ENCODE peak calls at places on chromosome 16, in six cellular contexts. One of them, this sample, is unnamed.

GRCh38 chr16:66898207-66898606 is 17.9 kb downstream of the PDP2 start:
- DNase-seq in HTR-8/SVneo: no peak
- DNase-seq in stimulated activated CD8-positive, alpha-beta memory T cell treated with anti-CD3 and anti-CD28 coated beads, Interleukin-2, amount 100 ng/mL, for 48 hours: no peak
- DNase-seq in adrenal gland: peak
- DNase-seq in astrocyte of the spinal cord: peak
- DNase-seq in activated CD8-positive, alpha-beta memory T cell treated with anti-CD3 and anti-CD28 coated beads for 4 hours: no peak
- DNase-seq in this sample: no peak

GRCh38 chr16:12539185-12539929 is 264.3 kb downstream of the CPPED1 start:
- DNase-seq in activated CD8-positive, alpha-beta memory T cell treated with anti-CD3 and anti-CD28 coated beads for 4 hours: no peak
- DNase-seq in stimulated activated CD8-positive, alpha-beta memory T cell treated with anti-CD3 and anti-CD28 coated beads, Interleukin-2, amount 100 ng/mL, for 48 hours: peak
- DNase-seq in HTR-8/SVneo: no peak
- DNase-seq in adrenal gland: no peak
- DNase-seq in astrocyte of the spinal cord: peak
- DNase-seq in this sample: no peak

GRCh38 chr16:58272855-58273254 is 22.0 kb downstream of the PRSS54 start:
- DNase-seq in adrenal gland: no peak
- DNase-seq in stimulated activated CD8-positive, alpha-beta memory T cell treated with anti-CD3 and anti-CD28 coated beads, Interleukin-2, amount 100 ng/mL, for 48 hours: no peak
- DNase-seq in HTR-8/SVneo: no peak
- DNase-seq in activated CD8-positive, alpha-beta memory T cell treated with anti-CD3 and anti-CD28 coated beads for 4 hours: no peak
- DNase-seq in astrocyte of the spinal cord: no peak
- DNase-seq in this sample: no peak

GRCh38 chr16:30896203-30896889 is at the start of gene CTF1:
- DNase-seq in stimulated activated CD8-positive, alpha-beta memory T cell treated with anti-CD3 and anti-CD28 coated beads, Interleukin-2, amount 100 ng/mL, for 48 hours: no peak
- DNase-seq in HTR-8/SVneo: peak
- DNase-seq in astrocyte of the spinal cord: peak
- DNase-seq in adrenal gland: peak
- DNase-seq in activated CD8-positive, alpha-beta memory T cell treated with anti-CD3 and anti-CD28 coated beads for 4 hours: no peak
- DNase-seq in this sample: no peak

GRCh38 chr16:24289301-24289700 is 33.2 kb downstream of the CACNG3 start:
- DNase-seq in activated CD8-positive, alpha-beta memory T cell treated with anti-CD3 and anti-CD28 coated beads for 4 hours: no peak
- DNase-seq in HTR-8/SVneo: no peak
- DNase-seq in stimulated activated CD8-positive, alpha-beta memory T cell treated with anti-CD3 and anti-CD28 coated beads, Interleukin-2, amount 100 ng/mL, for 48 hours: no peak
- DNase-seq in astrocyte of the spinal cord: no peak
- DNase-seq in adrenal gland: no peak
- DNase-seq in this sample: no peak

GRCh38 chr16:22727285-22728166 is 86.4 kb upstream of the HS3ST2 start:
- DNase-seq in astrocyte of the spinal cord: no peak
- DNase-seq in stimulated activated CD8-positive, alpha-beta memory T cell treated with anti-CD3 and anti-CD28 coated beads, Interleukin-2, amount 100 ng/mL, for 48 hours: no peak
- DNase-seq in activated CD8-positive, alpha-beta memory T cell treated with anti-CD3 and anti-CD28 coated beads for 4 hours: no peak
- DNase-seq in adrenal gland: no peak
- DNase-seq in HTR-8/SVneo: no peak
- DNase-seq in this sample: no peak

GRCh38 chr16:86566601-86566965 is at the start of gene FOXC2:
- DNase-seq in astrocyte of the spinal cord: peak
- DNase-seq in activated CD8-positive, alpha-beta memory T cell treated with anti-CD3 and anti-CD28 coated beads for 4 hours: no peak
- DNase-seq in HTR-8/SVneo: peak
- DNase-seq in adrenal gland: peak
- DNase-seq in stimulated activated CD8-positive, alpha-beta memory T cell treated with anti-CD3 and anti-CD28 coated beads, Interleukin-2, amount 100 ng/mL, for 48 hours: peak
- DNase-seq in this sample: no peak

GRCh38 chr16:13835935-13836334 is 84.0 kb upstream of the ERCC4 start:
- DNase-seq in adrenal gland: no peak
- DNase-seq in HTR-8/SVneo: no peak
- DNase-seq in activated CD8-positive, alpha-beta memory T cell treated with anti-CD3 and anti-CD28 coated beads for 4 hours: no peak
- DNase-seq in stimulated activated CD8-positive, alpha-beta memory T cell treated with anti-CD3 and anti-CD28 coated beads, Interleukin-2, amount 100 ng/mL, for 48 hours: no peak
- DNase-seq in astrocyte of the spinal cord: no peak
- DNase-seq in this sample: no peak

GRCh38 chr16:2874032-2874431 is 9.0 kb upstream of the FLYWCH2 start:
- DNase-seq in activated CD8-positive, alpha-beta memory T cell treated with anti-CD3 and anti-CD28 coated beads for 4 hours: no peak
- DNase-seq in stimulated activated CD8-positive, alpha-beta memory T cell treated with anti-CD3 and anti-CD28 coated beads, Interleukin-2, amount 100 ng/mL, for 48 hours: no peak
- DNase-seq in adrenal gland: no peak
- DNase-seq in HTR-8/SVneo: no peak
- DNase-seq in astrocyte of the spinal cord: no peak
- DNase-seq in this sample: no peak

GRCh38 chr16:54077412-54077821 is 209.2 kb downstream of the IRX3 start:
- DNase-seq in activated CD8-positive, alpha-beta memory T cell treated with anti-CD3 and anti-CD28 coated beads for 4 hours: no peak
- DNase-seq in astrocyte of the spinal cord: peak
- DNase-seq in stimulated activated CD8-positive, alpha-beta memory T cell treated with anti-CD3 and anti-CD28 coated beads, Interleukin-2, amount 100 ng/mL, for 48 hours: peak
- DNase-seq in HTR-8/SVneo: peak
- DNase-seq in adrenal gland: peak
- DNase-seq in this sample: no peak

GRCh38 chr16:4667203-4667983 is 26.0 kb upstream of the NUDT16L1 start:
- DNase-seq in astrocyte of the spinal cord: no peak
- DNase-seq in activated CD8-positive, alpha-beta memory T cell treated with anti-CD3 and anti-CD28 coated beads for 4 hours: no peak
- DNase-seq in stimulated activated CD8-positive, alpha-beta memory T cell treated with anti-CD3 and anti-CD28 coated beads, Interleukin-2, amount 100 ng/mL, for 48 hours: no peak
- DNase-seq in HTR-8/SVneo: no peak
- DNase-seq in adrenal gland: no peak
- DNase-seq in this sample: no peak

GRCh38 chr16:9135797-9136196 is 44.4 kb downstream of the HAPSTR1 start:
- DNase-seq in stimulated activated CD8-positive, alpha-beta memory T cell treated with anti-CD3 and anti-CD28 coated beads, Interleukin-2, amount 100 ng/mL, for 48 hours: no peak
- DNase-seq in HTR-8/SVneo: no peak
- DNase-seq in adrenal gland: no peak
- DNase-seq in astrocyte of the spinal cord: no peak
- DNase-seq in activated CD8-positive, alpha-beta memory T cell treated with anti-CD3 and anti-CD28 coated beads for 4 hours: no peak
- DNase-seq in this sample: no peak

GRCh38 chr16:81456523-81457325 is 12.1 kb downstream of the CMIP start:
- DNase-seq in HTR-8/SVneo: no peak
- DNase-seq in stimulated activated CD8-positive, alpha-beta memory T cell treated with anti-CD3 and anti-CD28 coated beads, Interleukin-2, amount 100 ng/mL, for 48 hours: no peak
- DNase-seq in adrenal gland: no peak
- DNase-seq in activated CD8-positive, alpha-beta memory T cell treated with anti-CD3 and anti-CD28 coated beads for 4 hours: no peak
- DNase-seq in astrocyte of the spinal cord: no peak
- DNase-seq in this sample: no peak

GRCh38 chr16:87448866-87449265 is 44.0 kb downstream of the ZCCHC14 start:
- DNase-seq in astrocyte of the spinal cord: no peak
- DNase-seq in activated CD8-positive, alpha-beta memory T cell treated with anti-CD3 and anti-CD28 coated beads for 4 hours: no peak
- DNase-seq in stimulated activated CD8-positive, alpha-beta memory T cell treated with anti-CD3 and anti-CD28 coated beads, Interleukin-2, amount 100 ng/mL, for 48 hours: no peak
- DNase-seq in adrenal gland: no peak
- DNase-seq in HTR-8/SVneo: no peak
- DNase-seq in this sample: no peak

GRCh38 chr16:64751906-64752305 is 370.0 kb downstream of the CDH11 start:
- DNase-seq in stimulated activated CD8-positive, alpha-beta memory T cell treated with anti-CD3 and anti-CD28 coated beads, Interleukin-2, amount 100 ng/mL, for 48 hours: no peak
- DNase-seq in adrenal gland: no peak
- DNase-seq in HTR-8/SVneo: no peak
- DNase-seq in activated CD8-positive, alpha-beta memory T cell treated with anti-CD3 and anti-CD28 coated beads for 4 hours: no peak
- DNase-seq in astrocyte of the spinal cord: peak
- DNase-seq in this sample: no peak

GRCh38 chr16:11232852-11233726 is 22.9 kb downstream of the SOCS1 start:
- DNase-seq in activated CD8-positive, alpha-beta memory T cell treated with anti-CD3 and anti-CD28 coated beads for 4 hours: peak
- DNase-seq in astrocyte of the spinal cord: no peak
- DNase-seq in adrenal gland: no peak
- DNase-seq in HTR-8/SVneo: no peak
- DNase-seq in stimulated activated CD8-positive, alpha-beta memory T cell treated with anti-CD3 and anti-CD28 coated beads, Interleukin-2, amount 100 ng/mL, for 48 hours: peak
- DNase-seq in this sample: no peak

GRCh38 chr16:1013593-1013900 is 32.0 kb downstream of the SOX8 start:
- DNase-seq in adrenal gland: no peak
- DNase-seq in astrocyte of the spinal cord: no peak
- DNase-seq in stimulated activated CD8-positive, alpha-beta memory T cell treated with anti-CD3 and anti-CD28 coated beads, Interleukin-2, amount 100 ng/mL, for 48 hours: no peak
- DNase-seq in HTR-8/SVneo: no peak
- DNase-seq in activated CD8-positive, alpha-beta memory T cell treated with anti-CD3 and anti-CD28 coated beads for 4 hours: no peak
- DNase-seq in this sample: no peak

GRCh38 chr16:14502932-14503741 is 126.9 kb downstream of the PARN start:
- DNase-seq in astrocyte of the spinal cord: peak
- DNase-seq in stimulated activated CD8-positive, alpha-beta memory T cell treated with anti-CD3 and anti-CD28 coated beads, Interleukin-2, amount 100 ng/mL, for 48 hours: no peak
- DNase-seq in activated CD8-positive, alpha-beta memory T cell treated with anti-CD3 and anti-CD28 coated beads for 4 hours: no peak
- DNase-seq in adrenal gland: no peak
- DNase-seq in HTR-8/SVneo: no peak
- DNase-seq in this sample: no peak

GRCh38 chr16:31149894-31150890 is at the start of gene PRSS36:
- DNase-seq in HTR-8/SVneo: no peak
- DNase-seq in adrenal gland: no peak
- DNase-seq in stimulated activated CD8-positive, alpha-beta memory T cell treated with anti-CD3 and anti-CD28 coated beads, Interleukin-2, amount 100 ng/mL, for 48 hours: no peak
- DNase-seq in astrocyte of the spinal cord: no peak
- DNase-seq in activated CD8-positive, alpha-beta memory T cell treated with anti-CD3 and anti-CD28 coated beads for 4 hours: no peak
- DNase-seq in this sample: no peak

GRCh38 chr16:1980770-1981087 is 540 bp downstream of the NOXO1 start:
- DNase-seq in HTR-8/SVneo: no peak
- DNase-seq in stimulated activated CD8-positive, alpha-beta memory T cell treated with anti-CD3 and anti-CD28 coated beads, Interleukin-2, amount 100 ng/mL, for 48 hours: no peak
- DNase-seq in adrenal gland: no peak
- DNase-seq in activated CD8-positive, alpha-beta memory T cell treated with anti-CD3 and anti-CD28 coated beads for 4 hours: no peak
- DNase-seq in astrocyte of the spinal cord: no peak
- DNase-seq in this sample: no peak